ENCODE peak calls at places on chromosomes 5 and 9, in four cellular contexts. W is GM12865; X is upper lobe of right lung; R is CD4-positive, CD25-positive, alpha-beta regulatory T cell. S is an unnamed sample.

GRCh38 chr9:105046907-105047651 is 119.1 kb upstream of the ABCA1 start:
- DNase-seq in W (no peak), X (no peak), R (no peak), S (no peak)

GRCh38 chr9:90770927-90771326 is 30.7 kb upstream of the SYK start:
- DNase-seq in W (no peak), X (no peak), R (no peak), S (no peak)

GRCh38 chr9:70389188-70389587 is 25.3 kb downstream of the KLF9 start:
- DNase-seq in W (no peak), X (no peak), R (no peak), S (no peak)

GRCh38 chr5:128477946-128478345 is 60.1 kb downstream of the FBN2 start:
- DNase-seq in W (no peak), X (no peak), R (no peak), S (no peak)

GRCh38 chr5:32443541-32444190 is 874 bp downstream of the ZFR start:
- DNase-seq in W (peak), X (peak), R (peak), S (peak)

GRCh38 chr9:109705515-109705914 is 74.5 kb upstream of the PALM2AKAP2 start:
- DNase-seq in W (no peak), X (no peak), R (no peak), S (no peak)

GRCh38 chr5:3036041-3036440 is 284.6 kb upstream of the IRX2 start:
- DNase-seq in W (no peak), X (no peak), R (no peak), S (peak)

GRCh38 chr9:91949293-91949945 is 609 bp downstream of the ROR2 start:
- DNase-seq in W (no peak), X (no peak), R (no peak), S (no peak)

GRCh38 chr5:132677191-132677590 is 3.4 kb downstream of the IL4 start:
- DNase-seq in W (no peak), X (peak), R (no peak), S (peak)

GRCh38 chr9:81801190-81801589 is 111.8 kb upstream of the TLE1 start:
- DNase-seq in W (no peak), X (no peak), R (no peak), S (no peak)

GRCh38 chr9:83178717-83179116 is 115.8 kb upstream of the RASEF start:
- DNase-seq in W (no peak), X (no peak), R (no peak), S (no peak)

GRCh38 chr5:143968071-143968878 is 156.3 kb downstream of the HMHB1 start:
- DNase-seq in W (peak), X (no peak), R (no peak), S (no peak)

GRCh38 chr9:100577776-100578448 is at the start of gene CAVIN4:
- DNase-seq in W (no peak), X (no peak), R (no peak), S (no peak)

GRCh38 chr9:127013597-127013996 is 99.0 kb downstream of the RALGPS1 start:
- DNase-seq in W (no peak), X (no peak), R (no peak), S (no peak)

GRCh38 chr9:77926314-77926959 is 105.2 kb downstream of the GNAQ start:
- DNase-seq in W (no peak), X (no peak), R (no peak), S (no peak)
- H3K4me3 ChIP-seq in W (no peak), X (no peak), R (no peak), S (no peak)

GRCh38 chr9:114395768-114396167 is 8.0 kb upstream of the AKNA start:
- DNase-seq in W (no peak), X (no peak), R (no peak), S (no peak)
- H3K4me3 ChIP-seq in W (no peak), X (no peak), R (peak), S (no peak)

DNA sequence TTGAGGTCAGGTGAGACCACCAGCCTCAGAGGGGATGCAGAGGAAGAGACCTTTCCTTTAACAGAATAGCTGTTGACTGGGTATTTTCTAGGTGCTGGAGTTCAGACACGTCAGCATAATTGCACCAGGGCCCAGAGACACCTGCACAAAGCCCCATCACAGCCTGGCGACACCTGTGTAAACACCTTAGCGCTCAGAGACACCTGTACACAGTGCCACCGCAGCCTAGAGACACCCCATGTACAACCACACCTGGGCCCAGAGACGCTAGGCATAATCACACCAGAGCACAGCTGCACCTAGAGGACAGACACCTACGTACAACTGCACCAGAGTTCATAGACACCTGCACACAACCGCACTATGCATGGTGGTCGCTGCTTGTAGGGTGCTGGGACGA is 1.0 kb downstream of the TRIP13 start:
- DNase-seq in W (no peak), X (no peak), R (no peak), S (no peak)
- H3K4me3 ChIP-seq in W (peak), X (no peak), R (no peak), S (peak)

GRCh38 chr5:55459572-55459971 is 75.2 kb downstream of the PLPP1 start:
- DNase-seq in W (no peak), X (no peak), R (no peak), S (no peak)
- H3K4me3 ChIP-seq in W (no peak), X (no peak), R (no peak), S (no peak)

DNA sequence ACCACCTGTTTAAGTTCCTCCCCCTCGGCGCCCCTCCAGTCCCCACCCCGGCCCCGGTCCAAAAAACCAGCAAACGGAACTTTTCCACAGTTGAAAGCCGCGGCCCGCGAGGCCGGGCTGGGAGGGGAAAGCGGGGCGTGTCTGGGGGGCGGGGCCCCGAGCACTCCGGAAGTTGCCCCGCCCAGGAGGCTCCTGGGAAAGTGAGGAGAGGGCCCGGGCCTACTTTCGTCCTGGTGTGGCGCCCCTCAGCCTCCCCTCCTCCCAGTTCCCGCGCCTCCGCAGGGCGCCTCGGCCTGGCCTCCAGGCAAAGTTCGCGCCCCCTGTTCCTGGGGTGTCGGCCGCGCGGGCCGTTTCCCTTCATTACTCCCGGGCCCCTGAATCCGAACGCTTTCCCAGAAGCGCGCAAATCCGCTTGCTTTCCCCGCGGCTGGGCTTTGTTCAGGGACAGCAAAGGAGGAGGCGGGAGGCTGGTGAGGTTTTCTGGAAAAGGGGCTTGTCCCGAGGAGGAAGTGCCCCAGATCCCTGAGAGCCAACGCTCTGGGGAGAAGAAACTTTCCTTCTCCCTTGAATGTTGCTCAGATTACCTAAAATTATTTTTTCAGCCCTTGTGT is 4.4 kb upstream of the DMRT3 start:
- DNase-seq in W (no peak), X (no peak), R (no peak), S (no peak)
- H3K4me3 ChIP-seq in W (no peak), X (peak), R (no peak), S (peak)

GRCh38 chr5:102527547-102527946 is 28.7 kb upstream of the SLCO6A1 start:
- DNase-seq in W (no peak), X (no peak), R (no peak), S (no peak)

GRCh38 chr5:102528600-102528999 is 29.8 kb upstream of the SLCO6A1 start:
- DNase-seq in W (no peak), X (no peak), R (no peak), S (no peak)

DNA sequence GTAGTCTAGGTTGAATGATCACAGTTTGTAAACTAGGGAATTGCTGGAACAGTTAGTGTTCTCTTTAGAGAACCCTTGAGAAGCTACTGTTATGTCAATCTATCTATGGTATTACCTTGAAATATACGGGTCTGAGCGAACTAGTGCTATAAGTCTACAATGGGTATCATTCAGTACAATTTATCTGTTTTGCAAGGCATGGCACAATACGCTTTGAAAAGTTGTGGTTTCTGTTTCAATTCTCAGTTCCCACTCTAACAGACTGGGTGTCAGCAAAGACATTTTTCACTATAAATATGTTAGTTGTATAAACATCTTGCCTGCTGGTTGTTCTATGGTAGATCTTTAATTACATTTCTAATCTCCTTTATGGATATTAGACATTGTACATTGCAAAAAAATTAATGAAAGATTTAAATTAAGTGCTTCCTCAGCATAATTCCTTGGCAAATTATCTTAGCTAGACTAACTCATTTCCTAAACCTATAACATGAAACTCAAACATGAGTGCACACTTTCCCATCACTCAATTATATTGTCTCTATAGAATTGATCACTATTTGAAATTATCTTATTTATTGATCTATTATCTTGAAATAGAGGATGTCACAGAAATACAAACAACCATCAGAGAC is 24.9 kb upstream of the SLCO6A1 start:
- DNase-seq in W (peak), X (no peak), R (no peak), S (no peak)
- H3K4me3 ChIP-seq in W (no peak), X (no peak), R (no peak), S (no peak)

GRCh38 chr5:123803359-123803758 is 291.4 kb downstream of the CSNK1G3 start:
- DNase-seq in W (peak), X (no peak), R (no peak), S (no peak)
- H3K4me3 ChIP-seq in W (no peak), X (no peak), R (no peak), S (no peak)

GRCh38 chr5:80963521-80963895 is 3.3 kb downstream of the RASGRF2 start:
- DNase-seq in W (no peak), X (no peak), R (no peak), S (no peak)
- H3K4me3 ChIP-seq in W (no peak), X (no peak), R (peak), S (no peak)